ENCODE peak calls at places on chromosomes 11 and 22, in seven cellular contexts. H, N, E, L, D, Q and R are unnamed samples.

GRCh38 chr11:83002047-83002446 is 69.7 kb downstream of the RAB30 start:
- DNase-seq in H (peak), N (no peak), E (no peak), L (no peak), D (peak), Q (no peak), R (no peak)

GRCh38 chr11:49432242-49432848 is 223.9 kb upstream of the FOLH1 start:
- DNase-seq in H (no peak), N (no peak), E (no peak), L (no peak), D (no peak), Q (no peak), R (no peak)

GRCh38 chr11:14609902-14610301 is 33.7 kb upstream of the PDE3B start:
- DNase-seq in H (no peak), N (no peak), E (no peak), L (no peak), D (no peak), Q (no peak), R (no peak)

GRCh38 chr11:73243093-73243485 is 25.0 kb downstream of the P2RY2 start:
- DNase-seq in H (no peak), N (no peak), E (no peak), L (no peak), D (no peak), Q (no peak), R (no peak)

GRCh38 chr11:14309425-14310192 is 49.4 kb downstream of the RRAS2 start:
- DNase-seq in H (no peak), N (no peak), E (no peak), L (no peak), D (no peak), Q (no peak), R (no peak)

GRCh38 chr11:5504403-5504891 is 5.3 kb downstream of the UBQLN3 start:
- DNase-seq in H (no peak), N (no peak), E (no peak), L (no peak), D (no peak), Q (no peak), R (no peak)

GRCh38 chr11:1222491-1223345 is at the start of gene MUC5B:
- DNase-seq in H (no peak), N (peak), E (peak), L (no peak), D (no peak), Q (no peak), R (no peak)

GRCh38 chr22:46537946-46538815 is 761 bp upstream of the CELSR1 start:
- DNase-seq in H (peak), N (peak), E (peak), L (peak), D (peak), Q (no peak), R (no peak)

GRCh38 chr22:31393890-31394289 is 5.5 kb upstream of the DRG1 start:
- DNase-seq in H (no peak), N (no peak), E (no peak), L (no peak), D (no peak), Q (no peak), R (peak)

GRCh38 chr11:134932761-134933160 is 520.7 kb upstream of the B3GAT1 start:
- DNase-seq in H (no peak), N (no peak), E (no peak), L (no peak), D (no peak), Q (no peak), R (no peak)

GRCh38 chr11:66418986-66419308 is 1.9 kb upstream of the NPAS4 start:
- DNase-seq in H (no peak), N (no peak), E (no peak), L (no peak), D (no peak), Q (no peak), R (no peak)

GRCh38 chr11:534592-535518 is 521 bp downstream of the HRAS start:
- DNase-seq in H (peak), N (no peak), E (peak), L (peak), D (peak), Q (no peak), R (peak)

GRCh38 chr11:92556435-92556834 is 331.8 kb downstream of the FAT3 start:
- DNase-seq in H (peak), N (no peak), E (peak), L (peak), D (peak), Q (no peak), R (no peak)

GRCh38 chr11:1218788-1219445 is 3.9 kb upstream of the MUC5B start:
- DNase-seq in H (no peak), N (no peak), E (no peak), L (no peak), D (no peak), Q (no peak), R (no peak)

GRCh38 chr11:35144811-35145210 is 5.8 kb downstream of the CD44 start:
- DNase-seq in H (peak), N (peak), E (peak), L (peak), D (no peak), Q (no peak), R (no peak)

GRCh38 chr22:29031236-29031982 is 30.2 kb downstream of the C22orf31 start:
- DNase-seq in H (peak), N (peak), E (peak), L (peak), D (peak), Q (peak), R (no peak)

GRCh38 chr11:22449441-22449840 is 111.3 kb downstream of the SLC17A6 start:
- DNase-seq in H (peak), N (no peak), E (no peak), L (peak), D (no peak), Q (no peak), R (no peak)

GRCh38 chr22:18032455-18033101 is 8.2 kb upstream of the MICAL3 start:
- DNase-seq in H (peak), N (peak), E (peak), L (peak), D (peak), Q (no peak), R (no peak)

GRCh38 chr11:1750481-1750839 is at the start of gene IFITM10:
- DNase-seq in H (peak), N (no peak), E (no peak), L (no peak), D (peak), Q (no peak), R (no peak)

GRCh38 chr11:130118636-130119387 is 40.8 kb upstream of the ST14 start:
- DNase-seq in H (no peak), N (no peak), E (no peak), L (no peak), D (no peak), Q (peak), R (peak)

GRCh38 chr11:67732045-67732787 is 57.8 kb upstream of the ALDH3B2 start:
- DNase-seq in H (peak), N (no peak), E (peak), L (no peak), D (no peak), Q (no peak), R (peak)

DNA sequence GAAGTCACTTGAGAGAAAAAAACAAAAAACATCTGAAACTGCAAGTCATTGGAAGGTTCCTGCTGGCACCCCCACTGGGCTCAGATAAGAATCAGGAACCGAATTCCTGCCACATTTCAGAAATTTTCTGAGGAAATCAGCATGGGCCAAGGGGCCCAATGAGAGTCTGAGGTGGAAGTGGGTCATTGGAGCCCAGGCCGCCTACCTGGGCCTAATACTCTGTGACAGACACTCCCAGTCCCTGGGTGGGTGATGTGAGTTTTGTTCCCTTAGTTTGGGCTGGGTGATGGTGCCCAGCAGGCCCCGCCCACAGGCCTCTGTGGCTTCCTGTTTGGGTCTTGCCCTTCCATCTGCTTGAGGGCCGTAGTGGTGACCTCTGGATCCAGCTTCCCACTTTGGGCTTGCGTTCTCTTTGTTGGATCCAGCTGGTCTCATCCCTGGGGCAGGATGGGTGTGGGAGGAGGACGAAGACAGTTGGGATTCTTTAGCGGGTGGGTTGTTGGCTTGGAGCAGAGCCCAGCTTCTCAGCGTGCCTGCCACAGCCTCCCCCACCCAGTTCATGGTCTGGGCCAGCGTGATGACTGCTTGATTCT is 40.7 kb downstream of the PARVA start:
- DNase-seq in H (peak), N (no peak), E (no peak), L (peak), D (peak), Q (no peak), R (no peak)
- H2AFZ ChIP-seq in H (no peak), N (no peak), E (no peak), L (no peak), D (peak), Q (no peak), R (no peak)

GRCh38 chr11:33445761-33446161 is 188.6 kb downstream of the HIPK3 start:
- DNase-seq in H (peak), N (peak), E (peak), L (peak), D (no peak), Q (peak), R (peak)
- H2AFZ ChIP-seq in H (peak), N (no peak), E (no peak), L (no peak), D (no peak), Q (no peak), R (peak)

DNA sequence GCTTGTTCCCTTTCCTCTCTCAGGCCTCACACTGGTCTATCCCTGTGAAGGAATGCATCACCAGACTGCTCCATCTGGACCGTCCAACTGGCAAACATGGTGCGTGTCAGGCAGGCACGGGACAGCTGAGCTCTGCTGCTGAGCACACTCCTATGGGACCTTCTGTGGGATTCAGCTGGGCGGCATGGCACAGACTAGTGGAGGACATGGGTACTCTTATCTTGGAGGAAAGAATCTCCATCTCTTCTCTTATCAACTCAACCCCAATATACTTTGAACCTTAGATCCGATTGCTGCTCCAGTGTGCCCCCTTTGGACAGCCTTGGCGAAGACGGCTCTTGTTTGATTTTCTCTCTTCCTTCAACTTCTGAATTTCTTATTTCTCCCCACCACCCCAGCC is 593.6 kb downstream of the ETS1 start:
- DNase-seq in H (no peak), N (no peak), E (no peak), L (no peak), D (no peak), Q (no peak), R (no peak)
- H2AFZ ChIP-seq in H (no peak), N (no peak), E (no peak), L (no peak), D (no peak), Q (no peak), R (no peak)

DNA sequence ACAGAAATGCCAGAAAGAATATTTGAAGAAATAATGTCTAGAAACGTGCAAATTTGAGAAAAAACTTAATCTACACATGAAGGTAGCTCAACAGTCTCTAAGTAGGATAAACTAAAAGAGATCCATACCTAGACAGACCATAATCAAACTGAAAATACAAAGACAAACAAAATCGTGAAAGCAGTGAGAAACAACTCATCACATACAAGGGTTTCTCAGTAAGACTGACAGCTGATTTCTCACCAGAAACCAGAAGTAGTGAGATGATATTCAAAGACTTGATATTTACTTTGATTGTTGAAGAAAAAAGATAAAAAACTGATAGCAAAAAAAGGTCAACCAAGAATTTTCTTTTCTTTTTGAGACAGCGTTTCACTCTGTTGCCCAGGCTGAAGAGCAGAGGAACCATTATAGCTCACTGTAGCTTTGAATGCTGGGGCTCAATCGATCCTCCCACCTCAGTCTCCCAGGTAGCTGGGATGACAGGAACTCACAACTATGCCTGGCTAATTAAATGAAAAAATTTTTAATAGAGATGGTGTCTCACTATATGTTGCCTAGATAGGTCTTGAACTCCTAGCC is 17.4 kb downstream of the NPAT start:
- DNase-seq in H (no peak), N (no peak), E (no peak), L (no peak), D (no peak), Q (no peak), R (no peak)
- H2AFZ ChIP-seq in H (no peak), N (no peak), E (no peak), L (no peak), D (no peak), Q (no peak), R (no peak)

DNA sequence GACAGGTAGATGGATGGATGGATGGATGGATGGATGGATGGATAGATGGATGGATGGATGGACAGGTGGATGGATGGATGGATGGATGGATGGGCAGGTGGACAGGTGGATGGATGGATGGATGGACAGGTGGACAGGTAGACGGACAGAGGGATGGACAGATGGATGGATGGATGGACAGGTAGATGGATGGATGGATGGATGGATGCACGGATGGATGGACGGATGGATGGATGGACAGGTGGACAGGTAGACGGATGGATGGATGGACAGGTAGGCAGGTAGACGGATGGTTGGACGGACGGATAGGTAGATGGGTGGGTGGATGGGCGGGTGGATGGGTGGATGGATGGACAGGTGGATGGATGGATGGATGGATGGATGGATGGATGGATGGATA is 24.3 kb downstream of the PDGFB start:
- DNase-seq in H (no peak), N (no peak), E (no peak), L (no peak), D (no peak), Q (no peak), R (no peak)
- H2AFZ ChIP-seq in H (no peak), N (no peak), E (no peak), L (no peak), D (no peak), Q (no peak), R (no peak)